ENCODE peak calls at places on chromosomes 4 and X, in four cellular contexts. F is IMR-90, I is mesendoderm, G is trophoblast cell. N is an unnamed sample.

GRCh38 chr4:6109842-6110560 is 90.3 kb downstream of the JAKMIP1 start:
- DNase-seq in G (no peak), F (no peak), I (peak), N (peak)

GRCh38 chrX:130086414-130087207 is 23.7 kb downstream of the ELF4 start:
- DNase-seq in F (no peak), I (no peak), G (no peak), N (no peak)

GRCh38 chrX:115958687-115959359 is 211.7 kb upstream of the AGTR2 start:
- DNase-seq in I (peak), F (no peak), G (no peak), N (peak)

GRCh38 chr4:183409956-183410355 is 34.5 kb upstream of the CDKN2AIP start:
- DNase-seq in I (no peak), F (no peak), G (peak), N (no peak)

GRCh38 chrX:130295519-130296314 is 27.0 kb upstream of the ZNF280C start:
- DNase-seq in F (peak), G (no peak), I (no peak), N (no peak)

GRCh38 chr4:15682340-15682725 is 706 bp downstream of the FAM200B start:
- DNase-seq in I (no peak), G (no peak), F (no peak), N (no peak)

GRCh38 chrX:70998402-70999027 is 67.6 kb upstream of the SLC7A3 start:
- DNase-seq in F (peak), I (peak), G (peak), N (peak)

GRCh38 chr4:82282875-82283274 is 90.9 kb downstream of the HNRNPD start:
- DNase-seq in F (no peak), I (peak), G (no peak), N (no peak)

GRCh38 chrX:96006281-96006680 is 678.4 kb upstream of the DIAPH2 start:
- DNase-seq in F (no peak), I (no peak), G (no peak), N (no peak)

GRCh38 chr4:145102619-145103018 is 4.5 kb downstream of the ABCE1 start:
- DNase-seq in F (no peak), I (peak), G (no peak), N (no peak)

GRCh38 chr4:113300384-113301011 is 251.0 kb downstream of the ANK2 start:
- DNase-seq in I (peak), F (peak), G (no peak), N (no peak)

GRCh38 chr4:3393171-3393570 is 48.6 kb upstream of the HGFAC start:
- DNase-seq in G (no peak), F (no peak), I (no peak), N (peak)

GRCh38 chrX:123454712-123455431 is 270.8 kb downstream of the GRIA3 start:
- DNase-seq in G (no peak), I (no peak), F (no peak), N (no peak)

GRCh38 chrX:119763175-119763574 is 4.8 kb downstream of the SOWAHD start:
- DNase-seq in G (no peak), F (peak), I (peak), N (no peak)

GRCh38 chr4:172962564-172963353 is 205.9 kb upstream of the GALNT7 start:
- DNase-seq in I (no peak), F (peak), G (no peak), N (no peak)

GRCh38 chrX:42384956-42385355 is 393.0 kb downstream of the PPP1R2C start:
- DNase-seq in I (no peak), F (no peak), G (no peak), N (no peak)

GRCh38 chrX:73683236-73683859 is 120.4 kb downstream of the CHIC1 start:
- DNase-seq in F (no peak), I (no peak), G (no peak), N (no peak)

GRCh38 chr4:89837385-89837995 is 529 bp upstream of the SNCA start:
- DNase-seq in F (peak), G (no peak), I (peak), N (peak)

GRCh38 chr4:186725422-186726149 is 1.9 kb upstream of the FAT1 start:
- DNase-seq in I (peak), G (peak), F (peak), N (peak)

GRCh38 chr4:37216209-37216608 is 28.3 kb upstream of the NWD2 start:
- DNase-seq in I (no peak), G (no peak), F (no peak), N (no peak)

GRCh38 chr4:100641326-100641725 is 123.5 kb upstream of the EMCN start:
- DNase-seq in F (no peak), G (no peak), I (no peak), N (no peak)

GRCh38 chrX:57329008-57329407 is 42.5 kb downstream of the FAAH2 start:
- DNase-seq in I (peak), F (no peak), G (no peak), N (no peak)

GRCh38 chr4:35105486-35105885 is 1138.8 kb downstream of the ARAP2 start:
- DNase-seq in G (peak), I (no peak), F (no peak), N (no peak)

GRCh38 chr4:67051000-67051789 is 494.1 kb downstream of the CENPC start:
- DNase-seq in F (no peak), G (no peak), I (no peak), N (no peak)

GRCh38 chr4:27016551-27016950 is 155.9 kb downstream of the STIM2 start:
- DNase-seq in G (no peak), F (peak), I (no peak), N (no peak)

GRCh38 chrX:38326086-38326485 is 1.2 kb downstream of the RPGR start:
- DNase-seq in F (no peak), G (no peak), I (no peak), N (no peak)

GRCh38 chrX:9464435-9465371 is at the start of gene TBL1X:
- DNase-seq in F (peak), G (no peak), I (peak), N (peak)

GRCh38 chr4:36053931-36054330 is 190.4 kb downstream of the ARAP2 start:
- DNase-seq in I (no peak), F (no peak), G (peak), N (no peak)

GRCh38 chr4:22491939-22492338 is 23.9 kb downstream of the ADGRA3 start:
- DNase-seq in I (peak), F (no peak), G (no peak), N (no peak)

GRCh38 chr4:106365613-106366012 is 3.0 kb downstream of the GIMD1 start:
- DNase-seq in I (peak), F (peak), G (peak), N (no peak)

GRCh38 chr4:180827193-180827592 is 1416.0 kb upstream of the TENM3 start:
- DNase-seq in I (peak), F (peak), G (no peak), N (no peak)

GRCh38 chrX:40244980-40245379 is 147.2 kb upstream of the BCOR start:
- DNase-seq in I (no peak), G (no peak), F (peak), N (no peak)

GRCh38 chrX:152600853-152601635 is 36.7 kb upstream of the GABRQ start:
- DNase-seq in F (no peak), G (no peak), I (peak), N (peak)

GRCh38 chr4:15378055-15378454 is 49.8 kb upstream of the C1QTNF7 start:
- DNase-seq in I (no peak), G (no peak), F (peak), N (no peak)

GRCh38 chr4:69377562-69377961 is 97.3 kb downstream of the UGT2B28 start:
- DNase-seq in G (no peak), F (no peak), I (peak), N (no peak)
- H4K8ac ChIP-seq in G (no peak), F (no peak), I (no peak), N (no peak)

GRCh38 chr4:140018931-140019618 is 134.9 kb downstream of the MAML3 start:
- DNase-seq in I (no peak), F (peak), G (no peak), N (no peak)
- H4K8ac ChIP-seq in I (no peak), F (no peak), G (no peak), N (no peak)

GRCh38 chr4:4406455-4407298 is 19.8 kb downstream of the NSG1 start:
- DNase-seq in I (no peak), F (no peak), G (no peak), N (no peak)
- H4K8ac ChIP-seq in I (no peak), F (no peak), G (no peak), N (no peak)

DNA sequence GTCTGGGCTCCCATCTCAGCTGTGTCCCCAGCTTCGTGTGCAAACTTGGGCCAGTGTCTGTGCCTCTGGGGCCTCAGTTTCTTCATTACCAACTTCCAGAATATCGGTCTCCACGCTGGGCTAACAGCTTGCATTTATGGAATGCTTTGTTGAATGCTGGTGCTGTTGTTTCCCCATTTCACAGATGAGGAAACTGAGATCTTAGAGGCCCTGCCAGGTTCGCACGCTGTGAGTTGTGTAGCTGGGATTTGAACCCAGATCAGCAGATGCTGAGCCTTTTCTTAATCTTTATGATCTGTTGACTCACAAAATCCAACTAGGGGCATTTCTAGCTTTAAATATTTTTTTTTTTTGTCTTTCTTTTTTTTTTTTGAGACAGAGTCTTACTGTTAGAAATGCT is 101.5 kb upstream of the STX18 start:
- DNase-seq in I (no peak), F (no peak), G (no peak), N (no peak)
- H4K8ac ChIP-seq in I (no peak), F (no peak), G (peak), N (no peak)